ENCODE peak calls at places on chromosomes 11 and 22, in four cellular contexts. Z, C, R and A are unnamed samples.
A peak's percentile ranks its signal among the peaks of the same experiment; 100 is the strongest.

GRCh38 chr11:118435233-118435892 is 929 bp upstream of the KMT2A start:
- DNase-seq in Z (peak; percentile 66), C (peak; percentile 84), R (no peak), A (peak; percentile 44)

GRCh38 chr11:6596237-6596877 is 7.1 kb downstream of the RRP8 start:
- DNase-seq in Z (no peak), C (no peak), R (no peak), A (no peak)

GRCh38 chr11:114133548-114134329 is 74.2 kb downstream of the ZBTB16 start:
- DNase-seq in Z (no peak), C (no peak), R (no peak), A (no peak)

GRCh38 chr22:44151661-44152060 is 29.1 kb upstream of the PARVG start:
- DNase-seq in Z (peak; percentile 36), C (no peak), R (no peak), A (no peak)

GRCh38 chr11:13140873-13141655 is 131.9 kb downstream of the RASSF10 start:
- DNase-seq in Z (peak; percentile 90), C (no peak), R (no peak), A (peak; percentile 40)

GRCh38 chr11:127130321-127130720 is 129.8 kb upstream of the KIRREL3 start:
- DNase-seq in Z (peak; percentile 24), C (no peak), R (no peak), A (no peak)

GRCh38 chr11:35160902-35161585 is 22.1 kb downstream of the CD44 start:
- DNase-seq in Z (no peak), C (no peak), R (no peak), A (no peak)

GRCh38 chr11:123434262-123434661 is 4.2 kb downstream of the GRAMD1B start:
- DNase-seq in Z (peak; percentile 15), C (peak; percentile 36), R (no peak), A (no peak)

GRCh38 chr22:36244522-36245391 is 5.4 kb upstream of the APOL2 start:
- DNase-seq in Z (no peak), C (no peak), R (no peak), A (no peak)

GRCh38 chr11:130455493-130456127 is 7.2 kb downstream of the ADAMTS15 start:
- DNase-seq in Z (no peak), C (no peak), R (no peak), A (no peak)

GRCh38 chr11:43825217-43825816 is 55.3 kb upstream of the ALKBH3 start:
- DNase-seq in Z (peak; percentile 40), C (peak; percentile 4), R (no peak), A (no peak)

GRCh38 chr11:128940603-128941002 is 2.1 kb downstream of the TP53AIP1 start:
- DNase-seq in Z (no peak), C (no peak), R (no peak), A (no peak)

GRCh38 chr22:19720150-19720827 is 3.0 kb upstream of the GP1BB start:
- DNase-seq in Z (no peak), C (no peak), R (no peak), A (no peak)